ENCODE peak calls at places on chromosomes 2 and 18, in eight cellular contexts. N is CD4-positive, alpha-beta T cell; B is heart right ventricle; I is NT2/D1; G is neural progenitor cell; L is naive thymus-derived CD4-positive, alpha-beta T cell; W is H9; E is A549. O is an unnamed sample.

GRCh38 chr2:127590386-127591190 is 55.1 kb downstream of the MYO7B start:
- DNase-seq in B (no peak), E (no peak), G (no peak), N (no peak), W (no peak), L (no peak), I (no peak), O (no peak)

GRCh38 chr2:234751275-234751938 is 200.4 kb upstream of the SH3BP4 start:
- DNase-seq in I (no peak), N (no peak), G (no peak), E (no peak), W (no peak), B (no peak), L (no peak), O (no peak)

GRCh38 chr2:31088516-31089195 is 49.6 kb downstream of the GALNT14 start:
- DNase-seq in W (no peak), L (no peak), I (no peak), N (no peak), B (no peak), G (no peak), E (no peak), O (no peak)

GRCh38 chr2:20617892-20618467 is 32.9 kb downstream of the HS1BP3 start:
- DNase-seq in W (no peak), B (peak; percentile 96), I (no peak), N (no peak), E (peak; percentile 90), L (no peak), G (peak; percentile 25), O (no peak)

GRCh38 chr2:168545439-168546082 is 89.5 kb downstream of the CERS6 start:
- DNase-seq in I (peak; percentile 18), G (peak; percentile 49), N (no peak), E (peak; percentile 36), B (no peak), L (no peak), W (no peak), O (no peak)

GRCh38 chr2:129866391-129866790 is 113.1 kb upstream of the RAB6C start:
- DNase-seq in W (no peak), E (no peak), I (no peak), N (no peak), L (no peak), B (no peak), G (no peak), O (no peak)

GRCh38 chr2:110674620-110675555 is 3.0 kb downstream of the BUB1 start:
- DNase-seq in G (no peak), L (no peak), B (no peak), I (no peak), E (peak; percentile 26), N (no peak), W (no peak), O (no peak)

GRCh38 chr2:7930800-7931635 is 750.8 kb upstream of the ID2 start:
- DNase-seq in I (no peak), W (no peak), B (peak; percentile 18), G (no peak), N (no peak), E (no peak), L (no peak), O (no peak)

GRCh38 chr2:126975671-126976655 is 77.3 kb downstream of the TEX51 start:
- DNase-seq in G (peak; percentile 17), E (no peak), I (no peak), L (no peak), W (no peak), B (no peak), N (no peak), O (no peak)

GRCh38 chr2:13681936-13682335 is 950.6 kb upstream of the LRATD1 start:
- DNase-seq in L (no peak), W (no peak), B (no peak), E (no peak), I (no peak), N (no peak), G (no peak), O (no peak)

GRCh38 chr2:155389224-155389623 is 690.7 kb downstream of the KCNJ3 start:
- DNase-seq in W (no peak), N (no peak), G (no peak), L (no peak), B (no peak), I (no peak), E (no peak), O (no peak)

GRCh38 chr18:13110559-13110958 is 108.0 kb upstream of the LDLRAD4 start:
- DNase-seq in I (no peak), W (no peak), G (no peak), E (no peak), L (no peak), B (no peak), N (no peak), O (no peak)

GRCh38 chr2:209614630-209615369 is 156.8 kb upstream of the UNC80 start:
- DNase-seq in B (no peak), E (no peak), L (no peak), W (peak; percentile 47), N (no peak), G (peak; percentile 86), I (peak; percentile 92), O (no peak)

GRCh38 chr2:236642584-236643291 is 73.1 kb downstream of the ACKR3 start:
- DNase-seq in G (no peak), B (peak; percentile 74), N (no peak), L (no peak), E (peak; percentile 26), W (peak; percentile 52), I (peak; percentile 63), O (no peak)

GRCh38 chr2:149161481-149162225 is 123.2 kb downstream of the LYPD6B start:
- DNase-seq in G (no peak), W (no peak), E (no peak), N (no peak), B (no peak), L (no peak), I (no peak), O (no peak)

GRCh38 chr2:38345323-38346038 is 31.6 kb downstream of the ATL2 start:
- DNase-seq in N (no peak), G (no peak), E (no peak), W (no peak), L (no peak), B (no peak), I (no peak), O (no peak)

GRCh38 chr2:236852100-236852976 is 233.4 kb upstream of the COPS8 start:
- DNase-seq in L (no peak), W (no peak), G (no peak), N (no peak), E (no peak), B (no peak), I (no peak), O (no peak)

GRCh38 chr2:144137269-144137668 is 382.6 kb downstream of the ZEB2 start:
- DNase-seq in B (no peak), G (no peak), E (no peak), W (no peak), L (no peak), N (no peak), I (no peak), O (no peak)

GRCh38 chr2:200975672-200976071 is 12.2 kb upstream of the ORC2 start:
- DNase-seq in W (no peak), L (no peak), B (no peak), N (no peak), I (no peak), G (no peak), E (no peak), O (no peak)

GRCh38 chr2:161425966-161426365 is 9.9 kb downstream of the TBR1 start:
- DNase-seq in E (no peak), G (no peak), I (no peak), L (no peak), W (no peak), N (no peak), B (no peak), O (no peak)
- H3K9me3 ChIP-seq in E (no peaks in the 10 kb centered on the region), G (no peaks in the 10 kb centered on the region), I (no peaks in the 10 kb centered on the region), L (no peaks in the 10 kb centered on the region), W (no peaks in the 10 kb centered on the region), N (peaks cover 10% of the 10 kb centered on the region), B (no peaks in the 10 kb centered on the region), O (no peaks in the 10 kb centered on the region)

GRCh38 chr2:73532381-73532780 is 109.8 kb downstream of the NAT8 start:
- DNase-seq in G (no peak), E (no peak), L (no peak), W (no peak), I (no peak), B (no peak), N (no peak), O (no peak)

GRCh38 chr2:73528688-73529087 is 113.5 kb downstream of the NAT8 start:
- DNase-seq in B (no peak), G (no peak), E (no peak), I (no peak), L (no peak), W (no peak), N (no peak), O (no peak)
- H3K9me3 ChIP-seq in B (no peaks in the 10 kb centered on the region), G (peaks cover 5% of the 10 kb centered on the region), E (peaks cover 40% of the 10 kb centered on the region), I (peaks cover 32% of the 10 kb centered on the region), L (no peaks in the 10 kb centered on the region), W (peaks cover 21% of the 10 kb centered on the region), N (peaks cover 32% of the 10 kb centered on the region), O (peaks cover 2% of the 10 kb centered on the region)

DNA sequence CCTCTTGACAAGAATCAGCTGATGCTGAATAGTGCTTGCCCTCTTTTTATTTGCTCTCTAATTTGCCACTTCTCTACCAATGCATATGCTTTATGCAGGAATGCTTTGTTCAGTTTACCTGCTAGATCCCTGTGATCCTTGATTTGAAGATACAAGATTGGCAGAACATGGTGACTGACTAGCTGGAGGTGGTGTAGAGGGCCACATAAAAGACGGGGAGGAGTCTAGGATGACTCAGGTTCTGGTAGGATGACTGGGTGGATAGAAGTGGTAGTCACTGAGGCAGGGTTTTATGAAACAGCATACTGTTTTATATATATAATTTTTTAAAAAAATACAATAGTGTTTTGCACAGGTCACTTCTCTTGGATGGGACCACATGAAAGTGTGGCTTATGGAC is 6.3 kb upstream of the ADGRF3 start:
- DNase-seq in I (no peak), L (no peak), B (no peak), G (no peak), W (no peak), E (no peak), N (no peak), O (no peak)
- H3K9me3 ChIP-seq in I (no peaks in the 10 kb centered on the region), L (no peaks in the 10 kb centered on the region), B (no peaks in the 10 kb centered on the region), G (no peaks in the 10 kb centered on the region), W (no peaks in the 10 kb centered on the region), E (no peaks in the 10 kb centered on the region), N (no peaks in the 10 kb centered on the region), O (no peaks in the 10 kb centered on the region)

DNA sequence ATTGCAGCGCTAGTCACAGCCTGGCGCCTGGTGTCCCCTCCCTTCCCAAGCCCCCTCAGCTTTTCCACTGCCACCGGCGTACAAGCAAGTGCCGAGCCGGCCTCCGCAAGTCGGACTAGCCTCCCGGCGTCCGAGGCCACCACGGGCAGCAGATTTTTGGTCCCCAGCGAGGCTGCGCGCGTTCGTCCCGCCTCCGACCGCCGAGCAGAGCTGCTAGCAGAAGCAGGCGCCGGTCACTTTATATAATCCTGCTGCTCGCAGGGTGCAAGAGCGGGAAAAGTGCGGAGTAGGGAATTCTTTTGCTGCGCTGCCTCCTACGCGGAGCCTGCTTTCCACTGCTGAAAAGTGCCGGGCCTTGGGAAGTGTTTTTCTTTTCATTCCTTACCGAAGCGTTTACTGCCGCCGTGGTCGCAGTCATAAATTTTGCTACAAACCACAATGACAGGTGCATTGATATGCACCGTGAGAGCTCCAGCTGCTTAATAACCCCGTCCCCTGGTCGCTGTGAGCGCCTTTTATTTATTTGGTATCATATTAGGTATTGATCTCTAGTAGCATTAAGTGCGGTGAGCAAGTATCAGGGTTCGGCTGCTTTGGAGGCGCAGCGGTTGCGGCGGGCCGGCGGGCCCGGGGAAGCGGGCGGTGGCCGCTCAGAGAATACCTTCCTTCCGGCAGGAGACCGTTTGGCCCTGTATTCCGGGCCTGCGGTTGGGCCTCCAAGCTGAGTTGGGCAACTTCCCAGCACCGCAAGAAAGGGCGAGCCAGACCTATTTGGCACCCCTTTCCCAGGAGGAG is 7.9 kb downstream of the HOXD3 start:
- DNase-seq in B (no peak), W (no peak), N (no peak), I (no peak), E (no peak), G (peak; percentile 53), L (no peak), O (no peak)
- H3K9me3 ChIP-seq in B (no peaks in the 10 kb centered on the region), W (no peaks in the 10 kb centered on the region), N (no peaks in the 10 kb centered on the region), I (no peaks in the 10 kb centered on the region), E (no peaks in the 10 kb centered on the region), G (no peaks in the 10 kb centered on the region), L (no peaks in the 10 kb centered on the region), O (peaks cover 4% of the 10 kb centered on the region)